ENCODE peak calls at places on chromosomes 5 and 9, in nine cellular contexts. U is T-helper 9 cell; K is NCI-H2081; D is omental fat pad; V is CD8-positive, alpha-beta memory T cell; E is psoas muscle; W is astrocyte of the cerebellum; J is astrocyte of the spinal cord; T is NCI-H1105. P is an unnamed sample.
A peak's percentile ranks its signal among the peaks of the same experiment; 100 is the strongest.

GRCh38 chr5:14268236-14268701 is 125.1 kb downstream of the TRIO start:
- DNase-seq in U (no peak), K (no peak), D (no peak), V (no peak), E (peak; percentile 72), W (no peak), J (peak; percentile 68), T (no peak), P (no peak)

GRCh38 chr5:11390369-11390768 is 513.9 kb downstream of the CTNND2 start:
- DNase-seq in U (no peak), K (no peak), D (no peak), V (no peak), E (no peak), W (no peak), J (peak; percentile 49), T (no peak), P (no peak)

GRCh38 chr9:114285166-114285867 is 37.6 kb upstream of the ORM1 start:
- DNase-seq in U (no peak), K (no peak), D (peak; percentile 27), V (peak; percentile 37), E (peak; percentile 50), W (peak; percentile 89), J (peak; percentile 96), T (no peak), P (no peak)

GRCh38 chr9:105119166-105119565 is 125.3 kb upstream of the SLC44A1 start:
- DNase-seq in U (no peak), K (no peak), D (no peak), V (no peak), E (no peak), W (no peak), J (no peak), T (no peak), P (no peak)

GRCh38 chr9:120996409-120996808 is 53.7 kb downstream of the C5 start:
- DNase-seq in U (no peak), K (no peak), D (no peak), V (no peak), E (no peak), W (no peak), J (no peak), T (no peak), P (no peak)

GRCh38 chr5:135217669-135218485 is 181.2 kb downstream of the MACROH2A1 start:
- DNase-seq in U (no peak), K (no peak), D (no peak), V (no peak), E (no peak), W (no peak), J (no peak), T (no peak), P (no peak)

GRCh38 chr5:96187309-96188027 is 225.8 kb upstream of the ELL2 start:
- DNase-seq in U (no peak), K (no peak), D (no peak), V (no peak), E (no peak), W (no peak), J (no peak), T (no peak), P (no peak)

GRCh38 chr5:94788527-94788926 is 170.1 kb downstream of the SLF1 start:
- DNase-seq in U (no peak), K (no peak), D (no peak), V (no peak), E (no peak), W (no peak), J (no peak), T (no peak), P (no peak)

GRCh38 chr9:3676766-3677165 is 151.0 kb upstream of the RFX3 start:
- DNase-seq in U (no peak), K (no peak), D (no peak), V (no peak), E (no peak), W (no peak), J (no peak), T (no peak), P (no peak)

GRCh38 chr5:5135957-5136676 is 4.0 kb upstream of the ADAMTS16 start:
- DNase-seq in U (no peak), K (no peak), D (no peak), V (no peak), E (no peak), W (no peak), J (no peak), T (no peak), P (no peak)

GRCh38 chr9:23683021-23683431 is 143.0 kb downstream of the ELAVL2 start:
- DNase-seq in U (no peak), K (peak; percentile 88), D (no peak), V (no peak), E (no peak), W (no peak), J (peak; percentile 40), T (no peak), P (no peak)

GRCh38 chr5:135239461-135240282 is 159.4 kb downstream of the MACROH2A1 start:
- DNase-seq in U (no peak), K (no peak), D (no peak), V (no peak), E (no peak), W (peak; percentile 55), J (peak; percentile 62), T (no peak), P (no peak)

GRCh38 chr5:31645420-31646081 is 6.6 kb downstream of the PDZD2 start:
- DNase-seq in U (no peak), K (no peak), D (no peak), V (no peak), E (no peak), W (no peak), J (no peak), T (no peak), P (no peak)

GRCh38 chr5:20347334-20347733 is 359.3 kb upstream of the CDH18 start:
- DNase-seq in U (no peak), K (no peak), D (no peak), V (no peak), E (no peak), W (no peak), J (no peak), T (no peak), P (no peak)

GRCh38 chr5:175823731-175824525 is 47.5 kb upstream of the CPLX2 start:
- DNase-seq in U (no peak), K (peak; percentile 60), D (no peak), V (no peak), E (no peak), W (no peak), J (no peak), T (no peak), P (no peak)

GRCh38 chr9:14030350-14030823 is 283.6 kb downstream of the NFIB start:
- DNase-seq in U (no peak), K (peak; percentile 78), D (no peak), V (no peak), E (no peak), W (peak; percentile 86), J (peak; percentile 90), T (peak; percentile 86), P (no peak)

GRCh38 chr9:130607640-130608420 is 28.5 kb downstream of the FUBP3 start:
- DNase-seq in U (no peak), K (no peak), D (no peak), V (no peak), E (no peak), W (no peak), J (peak; percentile 6), T (no peak), P (no peak)

GRCh38 chr5:135574493-135574892 is 4.3 kb downstream of the CXCL14 start:
- DNase-seq in U (no peak), K (no peak), D (no peak), V (no peak), E (no peak), W (no peak), J (no peak), T (no peak), P (no peak)

P was measured in naive B cell.